ENCODE peak calls at places on chromosomes 11 and 22, in five cellular contexts. P, G, Q, V and K are unnamed samples.
A peak's percentile ranks its signal among the peaks of the same experiment; 100 is the strongest.

GRCh38 chr11:9756461-9756860 is 92.6 kb downstream of the SWAP70 start:
- DNase-seq in P (no peak), G (no peak), Q (no peak), V (no peak), K (no peak)

GRCh38 chr11:87219266-87219665 is 181.5 kb downstream of the TMEM135 start:
- DNase-seq in P (no peak), G (no peak), Q (no peak), V (no peak), K (no peak)

GRCh38 chr11:113926273-113927183 is 21.9 kb downstream of the HTR3B start:
- DNase-seq in P (no peak), G (no peak), Q (no peak), V (no peak), K (no peak)

GRCh38 chr11:119532551-119532950 is 109.6 kb upstream of the THY1 start:
- DNase-seq in P (no peak), G (no peak), Q (no peak), V (no peak), K (no peak)

GRCh38 chr11:12402027-12402426 is 24.7 kb downstream of the PARVA start:
- DNase-seq in P (no peak), G (no peak), Q (no peak), V (no peak), K (no peak)

GRCh38 chr11:105137286-105137685 is 2.3 kb downstream of the CARD18 start:
- DNase-seq in P (no peak), G (no peak), Q (no peak), V (no peak), K (no peak)

GRCh38 chr11:132177106-132177505 is 806.7 kb downstream of the NTM start:
- DNase-seq in P (no peak), G (no peak), Q (no peak), V (peak; percentile 56), K (peak; percentile 71)

GRCh38 chr11:27485930-27486773 is 13.6 kb upstream of the LGR4 start:
- DNase-seq in P (peak; percentile 74), G (no peak), Q (no peak), V (peak; percentile 58), K (peak; percentile 75)

GRCh38 chr11:134712228-134713145 is 300.4 kb upstream of the B3GAT1 start:
- DNase-seq in P (no peak), G (peak; percentile 28), Q (no peak), V (no peak), K (no peak)

GRCh38 chr11:73869234-73869949 is 7.3 kb downstream of the COA4 start:
- DNase-seq in P (peak; percentile 75), G (no peak), Q (no peak), V (no peak), K (no peak)

GRCh38 chr11:46252373-46252914 is 25.0 kb upstream of the CREB3L1 start:
- DNase-seq in P (peak; percentile 59), G (no peak), Q (no peak), V (no peak), K (no peak)

GRCh38 chr11:18171377-18172000 is 1.1 kb upstream of the MRGPRX4 start:
- DNase-seq in P (no peak), G (no peak), Q (no peak), V (peak; percentile 33), K (no peak)

GRCh38 chr11:46345881-46346484 is 1.3 kb upstream of the DGKZ start:
- DNase-seq in P (no peak), G (no peak), Q (no peak), V (no peak), K (no peak)

GRCh38 chr11:77075425-77075905 is 8.7 kb downstream of the CAPN5 start:
- DNase-seq in P (peak; percentile 85), G (peak; percentile 63), Q (peak; percentile 29), V (no peak), K (no peak)

GRCh38 chr11:90756617-90757016 is 533.8 kb upstream of the CHORDC1 start:
- DNase-seq in P (no peak), G (no peak), Q (no peak), V (no peak), K (no peak)

GRCh38 chr11:128021304-128022006 is 565.9 kb downstream of the ETS1 start:
- DNase-seq in P (no peak), G (no peak), Q (no peak), V (peak; percentile 45), K (no peak)

GRCh38 chr22:42366815-42367581 is 65.2 kb downstream of the NFAM1 start:
- DNase-seq in P (no peak), G (no peak), Q (no peak), V (no peak), K (no peak)
- H3K4me3 ChIP-seq in P (no peak overlapping the region), G (no peak overlapping the region), Q (no peak overlapping the region), V (no peak overlapping the region), K (no peak overlapping the region)

DNA sequence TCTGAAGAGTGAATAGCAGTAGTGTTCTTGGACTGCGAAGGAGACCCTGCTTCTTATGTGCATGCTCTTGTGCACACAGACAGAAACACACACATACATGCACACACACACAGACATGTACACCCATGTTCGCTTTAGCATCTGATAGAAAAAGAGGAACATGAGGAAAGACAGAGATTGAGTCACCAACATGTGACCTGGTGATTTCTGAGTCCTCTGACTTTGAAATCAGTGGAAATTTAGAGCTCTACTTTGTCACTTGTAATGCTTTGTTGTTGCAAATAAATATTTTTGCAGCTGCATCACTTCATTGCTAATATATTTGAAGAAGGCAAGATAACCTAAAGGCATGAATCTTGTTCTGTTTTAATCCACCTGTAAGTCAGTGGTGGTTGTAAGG is 23.8 kb downstream of the CD44 start:
- DNase-seq in P (no peak), G (no peak), Q (no peak), V (no peak), K (no peak)
- H3K4me3 ChIP-seq in P (no peak overlapping the region), G (no peak overlapping the region), Q (no peak overlapping the region), V (no peak overlapping the region), K (no peak overlapping the region)

DNA sequence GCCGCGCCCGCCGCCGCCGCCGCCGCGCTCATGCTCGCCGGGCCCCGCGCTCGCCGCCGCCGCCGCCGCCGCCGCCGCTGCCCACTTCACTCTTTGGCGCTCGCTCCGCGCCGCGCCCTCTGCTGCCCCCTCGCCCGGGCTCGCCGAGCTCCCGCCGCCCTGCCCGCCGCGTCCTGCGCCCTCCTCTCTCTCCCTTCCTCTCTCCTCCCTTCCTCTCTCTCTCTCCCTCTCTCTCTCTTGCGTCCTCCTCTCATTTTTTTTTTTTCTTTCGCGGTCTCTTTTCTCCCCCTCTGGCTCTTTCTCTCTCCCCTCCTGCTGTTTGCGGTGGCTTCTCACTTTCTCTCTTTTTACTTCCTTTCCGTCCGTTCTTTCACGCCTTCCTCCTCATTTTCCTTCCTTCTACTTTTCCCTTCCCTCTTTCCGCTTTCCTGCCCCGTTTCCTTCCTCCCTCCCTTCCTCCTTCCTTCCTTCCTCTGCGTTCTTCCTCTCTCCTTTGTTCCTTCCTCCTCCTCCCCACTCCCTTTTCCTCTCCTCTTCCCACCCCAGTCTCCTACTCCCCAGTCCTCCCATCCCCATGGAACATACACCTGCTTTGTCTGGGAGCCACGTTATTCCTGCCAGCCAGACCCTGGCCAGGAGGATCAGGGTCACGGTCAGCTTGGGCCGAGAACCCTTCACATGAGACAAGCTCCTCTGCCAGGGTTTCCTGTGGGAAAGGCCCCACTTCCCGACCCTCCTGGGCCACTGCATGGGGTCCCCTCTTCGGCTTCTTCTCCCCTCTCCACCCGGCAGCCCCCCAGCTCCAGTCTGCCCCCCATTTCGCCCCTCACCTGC is 19.3 kb upstream of the SHISAL1 start:
- DNase-seq in P (no peak), G (no peak), Q (no peak), V (peak; percentile 46), K (no peak)
- H3K4me3 ChIP-seq in P (no peak overlapping the region), G (peak overlapping the region; percentile 68), Q (peak overlapping the region; percentile 36), V (peak overlapping the region; percentile 53), K (peak overlapping the region; percentile 13)

GRCh38 chr22:30304495-30305244 is 15.4 kb upstream of the CASTOR1 start:
- DNase-seq in P (no peak), G (no peak), Q (no peak), V (no peak), K (no peak)

GRCh38 chr22:30302810-30303138 is 13.5 kb upstream of the CASTOR1 start:
- DNase-seq in P (no peak), G (no peak), Q (no peak), V (no peak), K (no peak)

GRCh38 chr22:30305519-30305905 is 16.2 kb upstream of the CASTOR1 start:
- DNase-seq in P (peak; percentile 73), G (no peak), Q (peak; percentile 84), V (no peak), K (no peak)

GRCh38 chr22:30299322-30299721 is 10.0 kb upstream of the CASTOR1 start:
- DNase-seq in P (no peak), G (no peak), Q (no peak), V (no peak), K (no peak)

DNA sequence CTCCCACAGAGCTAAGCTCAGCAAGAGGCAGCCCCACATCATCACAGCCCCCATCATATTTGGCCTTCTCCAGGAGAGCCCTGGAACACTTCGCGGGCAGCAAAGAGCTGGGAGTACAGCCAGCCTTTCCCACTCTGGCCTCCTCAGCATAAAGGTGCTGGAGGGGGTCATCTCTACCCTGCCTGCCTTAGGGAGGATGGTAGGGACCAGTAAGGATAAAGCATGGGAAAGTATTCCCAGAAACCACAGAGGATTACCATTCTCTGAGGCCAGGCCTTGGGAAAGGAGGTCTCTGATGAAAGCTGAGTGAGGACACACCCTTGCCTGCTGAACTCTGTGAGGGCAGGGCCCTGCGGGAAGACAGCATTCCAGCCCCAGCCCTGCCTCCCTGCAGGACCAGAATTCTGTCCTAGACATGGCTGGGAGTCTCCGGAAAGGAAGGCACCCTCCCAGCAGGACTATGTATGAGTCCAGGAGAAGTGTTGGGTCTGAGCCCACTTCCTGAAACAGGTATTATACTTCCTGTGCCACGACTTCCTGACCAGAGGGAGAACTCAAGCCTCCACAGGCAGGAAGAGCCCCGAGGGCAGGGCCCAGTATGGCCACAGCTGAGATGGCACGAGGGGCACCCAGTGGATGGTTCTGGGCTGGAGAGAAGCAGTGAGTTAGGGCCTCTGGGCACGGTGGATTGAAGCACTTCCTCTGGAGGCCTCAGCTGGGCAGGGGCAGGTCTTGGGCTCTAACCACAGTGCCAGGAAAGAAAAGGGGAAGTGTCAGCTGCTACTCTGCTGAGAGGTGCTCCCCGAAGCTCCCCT is 12.9 kb upstream of the CASTOR1 start:
- DNase-seq in P (peak; percentile 74), G (no peak), Q (peak; percentile 70), V (peak; percentile 80), K (peak; percentile 75)
- H3K4me3 ChIP-seq in P (no peak overlapping the region), G (peak overlapping the region; percentile 15), Q (no peak overlapping the region), V (no peak overlapping the region), K (no peak overlapping the region)

GRCh38 chr22:31579835-31580242 is 82.2 kb downstream of the PISD start:
- DNase-seq in P (no peak), G (no peak), Q (no peak), V (no peak), K (peak; percentile 49)

GRCh38 chr22:31574015-31574670 is 77.8 kb downstream of the SFI1 start:
- DNase-seq in P (no peak), G (no peak), Q (no peak), V (no peak), K (no peak)

GRCh38 chr22:31575190-31575589 is 78.9 kb downstream of the SFI1 start:
- DNase-seq in P (no peak), G (no peak), Q (no peak), V (no peak), K (no peak)

GRCh38 chr22:31578171-31578570 is 81.8 kb downstream of the SFI1 start:
- DNase-seq in P (no peak), G (no peak), Q (no peak), V (no peak), K (no peak)

DNA sequence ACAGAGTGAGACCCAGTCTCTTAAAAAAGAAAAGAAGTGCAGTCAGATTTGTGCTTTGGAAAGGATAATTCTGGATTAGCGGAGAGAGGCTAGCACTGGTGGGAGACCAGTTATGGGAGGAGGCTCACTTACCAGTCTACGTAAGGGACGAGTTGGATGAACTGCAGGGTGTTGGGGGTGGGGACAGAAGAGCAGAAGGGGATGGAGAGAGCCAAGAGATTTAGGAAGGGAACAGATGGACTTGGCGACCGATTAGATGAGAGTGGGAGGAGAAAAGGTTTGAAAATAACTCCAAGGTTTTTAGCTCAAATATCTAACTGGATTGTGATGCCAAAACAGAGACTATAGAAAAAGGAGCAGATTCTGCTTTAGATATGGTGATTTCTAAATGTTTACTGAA is 81.4 kb downstream of the SFI1 start:
- DNase-seq in P (no peak), G (no peak), Q (no peak), V (no peak), K (no peak)
- H3K4me3 ChIP-seq in P (no peak overlapping the region), G (no peak overlapping the region), Q (no peak overlapping the region), V (no peak overlapping the region), K (no peak overlapping the region)